ENCODE peak calls at places on chromosomes 4 and X, in four cellular contexts. C is RWPE1, D is mesothelial cell of epicardium, O is heart left ventricle. N is an unnamed sample.
A peak's percentile ranks its signal among the peaks of the same experiment; 100 is the strongest.

GRCh38 chr4:52588771-52589591 is 70.1 kb downstream of the USP46 start:
- DNase-seq in C (peak; percentile 4), D (no peak), O (no peak), N (no peak)

GRCh38 chrX:155761185-155761584 is 120.0 kb upstream of the VAMP7 start:
- DNase-seq in C (no peak), D (no peak), O (no peak), N (no peak)

GRCh38 chrX:122055979-122056715 is 1008.7 kb downstream of the GLUD2 start:
- DNase-seq in C (no peak), D (no peak), O (no peak), N (no peak)

GRCh38 chr4:8709050-8709728 is 116.6 kb downstream of the CPZ start:
- DNase-seq in C (no peak), D (peak; percentile 8), O (no peak), N (no peak)

GRCh38 chrX:100659431-100660137 is 15.6 kb downstream of the SRPX2 start:
- DNase-seq in C (no peak), D (no peak), O (no peak), N (no peak)

GRCh38 chr4:31366041-31366440 is 645.9 kb downstream of the PCDH7 start:
- DNase-seq in C (no peak), D (no peak), O (no peak), N (no peak)

GRCh38 chr4:91113130-91113706 is 986.0 kb downstream of the CCSER1 start:
- DNase-seq in C (peak; percentile 12), D (no peak), O (no peak), N (no peak)

GRCh38 chrX:29478336-29479069 is 736.9 kb upstream of the MAGEB2 start:
- DNase-seq in C (peak; percentile 6), D (no peak), O (no peak), N (peak; percentile 27)

GRCh38 chrX:74286950-74287349 is 17.0 kb upstream of the ZCCHC13 start:
- DNase-seq in C (no peak), D (no peak), O (no peak), N (no peak)

GRCh38 chrX:139213241-139213709 is 317.3 kb upstream of the F9 start:
- DNase-seq in C (no peak), D (no peak), O (no peak), N (no peak)

GRCh38 chr4:99832313-99832712 is 15.7 kb downstream of the DAPP1 start:
- DNase-seq in C (no peak), D (no peak), O (no peak), N (no peak)

GRCh38 chrX:16653424-16653823 is 3.5 kb downstream of the S100G start:
- DNase-seq in C (no peak), D (no peak), O (no peak), N (no peak)

GRCh38 chr4:141027421-141027820 is 105.8 kb downstream of the RNF150 start:
- DNase-seq in C (peak; percentile 41), D (no peak), O (no peak), N (no peak)

GRCh38 chrX:1727531-1728027 is 112.7 kb downstream of the ASMT start:
- DNase-seq in C (peak; percentile 72), D (peak; percentile 22), O (no peak), N (peak; percentile 23)

GRCh38 chr4:1792158-1792831 is 798 bp upstream of the FGFR3 start:
- DNase-seq in C (no peak), D (no peak), O (no peak), N (no peak)

GRCh38 chr4:73683033-73683432 is 57.3 kb upstream of the CXCL8 start:
- DNase-seq in C (no peak), D (no peak), O (no peak), N (no peak)

GRCh38 chrX:74924449-74925209 is 623 bp downstream of the NEXMIF start:
- DNase-seq in C (peak; percentile 0), D (peak; percentile 29), O (peak; percentile 8), N (peak; percentile 7)

GRCh38 chr4:182575225-182575624 is 332.0 kb downstream of the TENM3 start:
- DNase-seq in C (no peak), D (no peak), O (no peak), N (no peak)

GRCh38 chr4:73668806-73669205 is 48.6 kb upstream of the RASSF6 start:
- DNase-seq in C (no peak), D (no peak), O (no peak), N (no peak)

GRCh38 chr4:38060829-38061431 is 100.7 kb downstream of the PTTG2 start:
- DNase-seq in C (no peak), D (no peak), O (no peak), N (no peak)

GRCh38 chr4:182231503-182231902 is 11.7 kb upstream of the TENM3 start:
- DNase-seq in C (no peak), D (no peak), O (no peak), N (no peak)

GRCh38 chrX:24658421-24658820 is 11.3 kb upstream of the PCYT1B start:
- DNase-seq in C (no peak), D (no peak), O (no peak), N (no peak)

GRCh38 chrX:2497961-2498780 is 2.6 kb downstream of the DHRSX start:
- DNase-seq in C (no peak), D (no peak), O (no peak), N (peak; percentile 8)

GRCh38 chr4:141179474-141180026 is 41.1 kb upstream of the ZNF330 start:
- DNase-seq in C (no peak), D (no peak), O (no peak), N (no peak)

GRCh38 chrX:48617542-48618340 is 20.4 kb downstream of the WDR13 start:
- DNase-seq in C (no peak), D (no peak), O (no peak), N (no peak)

GRCh38 chr4:158316264-158316663 is 106.0 kb downstream of the TMEM144 start:
- DNase-seq in C (no peak), D (no peak), O (no peak), N (no peak)

GRCh38 chrX:107669276-107669675 is 41.0 kb downstream of the PRPS1 start:
- DNase-seq in C (no peak), D (no peak), O (no peak), N (no peak)

GRCh38 chr4:109703664-109704351 is 563 bp upstream of the CASP6 start:
- DNase-seq in C (no peak), D (no peak), O (no peak), N (no peak)

GRCh38 chr4:6342530-6343293 is 73.1 kb downstream of the WFS1 start:
- DNase-seq in C (no peak), D (no peak), O (peak; percentile 63), N (no peak)

GRCh38 chrX:119790977-119791436 is 423 bp downstream of the RPL39 start:
- DNase-seq in C (peak; percentile 2), D (no peak), O (peak; percentile 11), N (peak; percentile 26)
- TF ChIP-seq CTCF in C (no peak), D (no peak), O (no peak), N (no peak)

GRCh38 chrX:38514014-38514854 is 47.1 kb upstream of the TSPAN7 start:
- DNase-seq in C (no peak), D (no peak), O (no peak), N (no peak)

GRCh38 chrX:38516196-38516595 is 45.1 kb upstream of the TSPAN7 start:
- DNase-seq in C (no peak), D (no peak), O (no peak), N (no peak)

GRCh38 chrX:38513087-38513742 is 48.1 kb upstream of the TSPAN7 start:
- DNase-seq in C (no peak), D (no peak), O (no peak), N (no peak)

GRCh38 chrX:38519651-38520050 is 41.7 kb upstream of the TSPAN7 start:
- DNase-seq in C (no peak), D (no peak), O (no peak), N (no peak)

GRCh38 chrX:38515291-38515690 is 46.1 kb upstream of the TSPAN7 start:
- DNase-seq in C (no peak), D (no peak), O (no peak), N (no peak)
- TF ChIP-seq CTCF in C (no peak), D (no peak), O (no peak), N (no peak)

DNA sequence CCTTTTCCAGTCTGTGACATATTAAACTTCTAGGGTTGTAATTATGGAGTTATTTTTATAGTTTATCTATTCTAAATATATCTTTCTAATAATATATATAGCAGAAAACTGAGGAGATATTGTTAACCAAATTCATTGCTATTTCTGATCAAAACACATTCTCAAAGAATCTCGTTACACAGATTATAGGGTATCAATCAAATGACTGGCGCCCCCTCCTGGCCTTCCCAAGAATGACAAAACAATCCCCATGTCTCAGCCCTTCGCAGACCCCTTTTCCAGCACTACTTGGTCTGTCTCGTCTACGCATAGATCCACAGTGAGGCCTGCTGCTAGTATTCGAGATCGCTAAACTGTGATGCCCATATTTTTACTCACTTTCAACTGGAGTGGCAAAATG is 209.3 kb downstream of the GPC3 start:
- DNase-seq in C (peak; percentile 0), D (no peak), O (no peak), N (no peak)
- TF ChIP-seq CTCF in C (no peak), D (peak; percentile 78), O (peak; percentile 26), N (peak; percentile 50)

GRCh38 chr4:83335691-83336090 is 1.0 kb upstream of the HPSE start:
- DNase-seq in C (no peak), D (no peak), O (no peak), N (no peak)
- TF ChIP-seq CTCF in C (no peak), D (no peak), O (no peak), N (no peak)

GRCh38 chr4:127788517-127788916 is 6.4 kb downstream of the HSPA4L start:
- DNase-seq in C (peak; percentile 12), D (no peak), O (no peak), N (peak; percentile 4)
- TF ChIP-seq CTCF in C (peak; percentile 21), D (no peak), O (no peak), N (no peak)

DNA sequence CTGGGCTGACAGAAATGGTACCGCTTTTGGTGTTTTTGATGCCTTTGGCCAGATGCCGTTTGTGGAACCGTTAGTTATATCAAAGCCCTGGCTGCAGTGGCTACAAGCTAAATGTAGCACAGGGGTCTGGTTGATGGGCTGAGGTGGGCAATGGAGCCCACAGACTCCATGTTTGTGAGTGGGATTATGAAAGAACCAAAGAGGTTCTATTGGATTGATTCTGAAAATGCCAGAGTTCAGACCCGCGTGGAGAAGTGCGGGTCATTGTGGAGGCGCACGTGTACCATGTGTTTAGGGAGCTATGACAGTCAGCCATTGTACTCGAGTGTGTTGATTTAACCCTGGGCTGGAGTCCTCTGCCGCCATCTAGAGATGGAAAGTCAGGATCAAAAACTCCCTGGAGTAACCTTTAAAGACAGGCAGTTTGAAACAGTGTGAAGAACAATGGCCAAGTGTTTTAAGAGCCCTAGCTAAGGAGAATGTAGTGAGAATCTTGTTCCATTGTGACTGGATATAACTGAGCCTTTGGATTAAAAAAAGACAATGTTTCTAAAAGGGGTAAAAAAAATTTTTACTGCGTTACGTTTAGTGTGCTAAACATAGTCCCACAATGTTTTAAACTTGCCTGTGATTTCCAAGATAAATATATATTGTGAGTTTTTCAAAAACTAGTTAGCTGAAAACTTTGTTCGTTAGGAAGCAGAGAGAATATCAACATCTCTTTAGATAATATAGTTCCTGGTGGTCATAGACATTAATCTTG is 12.7 kb downstream of the ART3 start:
- DNase-seq in C (peak; percentile 69), D (no peak), O (peak; percentile 42), N (peak; percentile 54)
- TF ChIP-seq CTCF in C (peak; percentile 69), D (no peak), O (peak; percentile 66), N (no peak)